ENCODE peak calls at places on chromosomes 3 and 15, in four cellular contexts. P is thyroid gland, K is body of pancreas, J is transverse colon. T is an unnamed sample.

GRCh38 chr3:36868614-36869436 is 76.0 kb downstream of the TRANK1 start:
- DNase-seq in K (peak; percentile 40), J (peak; percentile 37), P (peak; percentile 55), T (peak; percentile 62)

GRCh38 chr3:38122712-38123290 is 14.1 kb downstream of the ACAA1 start:
- DNase-seq in J (no peak), K (no peak), P (no peak), T (no peak)

GRCh38 chr3:146124141-146124801 is 36.7 kb downstream of the PLOD2 start:
- DNase-seq in J (no peak), K (no peak), P (no peak), T (no peak)

GRCh38 chr3:65703820-65704219 is 334.9 kb downstream of the MAGI1 start:
- DNase-seq in P (no peak), J (no peak), K (no peak), T (no peak)

GRCh38 chr3:106759686-106760085 is 617.6 kb upstream of the CCDC54 start:
- DNase-seq in P (no peak), K (no peak), J (no peak), T (no peak)

GRCh38 chr3:172666873-172667694 is 43.8 kb downstream of the NCEH1 start:
- DNase-seq in P (peak; percentile 84), J (peak; percentile 86), K (peak; percentile 80), T (peak; percentile 82)

GRCh38 chr3:8343058-8343457 is 158.6 kb upstream of the LMCD1 start:
- DNase-seq in K (no peak), J (no peak), P (no peak), T (no peak)

GRCh38 chr3:115990669-115991068 is 367.4 kb downstream of the GAP43 start:
- DNase-seq in K (no peak), J (no peak), P (no peak), T (no peak)

GRCh38 chr3:160720123-160720746 is 35.8 kb upstream of the PPM1L start:
- DNase-seq in J (no peak), K (no peak), P (peak; percentile 31), T (no peak)

GRCh38 chr3:159170436-159171003 is 368.7 kb downstream of the MFSD1 start:
- DNase-seq in P (no peak), J (no peak), K (no peak), T (no peak)

GRCh38 chr3:35070088-35070487 is 569.2 kb upstream of the ARPP21 start:
- DNase-seq in J (no peak), P (no peak), K (no peak), T (no peak)

GRCh38 chr15:66704019-66704782 is 2.2 kb downstream of the SMAD6 start:
- DNase-seq in K (peak; percentile 21), J (peak; percentile 13), P (peak; percentile 27), T (no peak)

GRCh38 chr3:172194702-172195392 is 155.5 kb downstream of the FNDC3B start:
- DNase-seq in J (no peak), P (no peak), K (no peak), T (no peak)

GRCh38 chr3:63706321-63707085 is 54.0 kb downstream of the SNTN start:
- DNase-seq in K (no peak), J (no peak), P (no peak), T (no peak)

GRCh38 chr3:171192176-171192854 is 165.8 kb upstream of the SLC2A2 start:
- DNase-seq in K (no peak), J (no peak), P (no peak), T (no peak)

GRCh38 chr3:65279225-65279624 is 591.4 kb upstream of the ADAMTS9 start:
- DNase-seq in P (no peak), J (no peak), K (no peak), T (no peak)

GRCh38 chr3:18712713-18713575 is 287.8 kb upstream of the SATB1 start:
- DNase-seq in J (no peak), K (no peak), P (no peak), T (no peak)

GRCh38 chr15:63856711-63857458 is 23.1 kb upstream of the HERC1 start:
- DNase-seq in J (no peak), P (no peak), K (no peak), T (no peak)

GRCh38 chr3:143348486-143349327 is 229.1 kb downstream of the CHST2 start:
- DNase-seq in P (peak; percentile 18), J (no peak), K (no peak), T (no peak)

GRCh38 chr3:122987726-122988319 is 39.7 kb downstream of the SEMA5B start:
- DNase-seq in P (no peak), K (no peak), J (no peak), T (no peak)

GRCh38 chr3:147930417-147930816 is 521.3 kb downstream of the ZIC1 start:
- DNase-seq in J (no peak), P (no peak), K (no peak), T (no peak)

GRCh38 chr15:63041982-63042878 is at the start of gene TPM1:
- DNase-seq in K (peak; percentile 85), P (peak; percentile 70), J (peak; percentile 82), T (peak; percentile 59)

GRCh38 chr3:78647735-78648134 is 1120.1 kb downstream of the ROBO1 start:
- DNase-seq in P (no peak), K (no peak), J (no peak), T (no peak)

GRCh38 chr3:27573780-27574437 is 89.7 kb upstream of the SLC4A7 start:
- DNase-seq in J (no peak), P (no peak), K (no peak), T (no peak)

GRCh38 chr3:104521606-104522336 is 844.9 kb upstream of the ALCAM start:
- DNase-seq in J (peak; percentile 55), P (no peak), K (no peak), T (no peak)

GRCh38 chr3:166582231-166582630 is 745.0 kb upstream of the BCHE start:
- DNase-seq in J (no peak), P (no peak), K (no peak), T (no peak)

GRCh38 chr3:136512391-136512790 is 239.8 kb downstream of the STAG1 start:
- DNase-seq in K (no peak), J (no peak), P (no peak), T (no peak)

GRCh38 chr3:17632401-17633100 is 109.9 kb downstream of the TBC1D5 start:
- DNase-seq in K (no peak), P (no peak), J (no peak), T (peak; percentile 70)

GRCh38 chr15:75733761-75734651 is 21.4 kb upstream of the CSPG4 start:
- DNase-seq in P (peak; percentile 55), K (no peak), J (no peak), T (no peak)

GRCh38 chr3:81823882-81824395 is 62.5 kb upstream of the GBE1 start:
- DNase-seq in J (no peak), K (no peak), P (no peak), T (no peak)

GRCh38 chr3:47577583-47578118 is 1.0 kb downstream of the CSPG5 start:
- DNase-seq in P (peak; percentile 25), J (peak; percentile 10), K (peak; percentile 13), T (peak; percentile 40)

GRCh38 chr15:87817553-87817952 is 439.0 kb downstream of the NTRK3 start:
- DNase-seq in K (no peak), J (no peak), P (no peak), T (no peak)

DNA sequence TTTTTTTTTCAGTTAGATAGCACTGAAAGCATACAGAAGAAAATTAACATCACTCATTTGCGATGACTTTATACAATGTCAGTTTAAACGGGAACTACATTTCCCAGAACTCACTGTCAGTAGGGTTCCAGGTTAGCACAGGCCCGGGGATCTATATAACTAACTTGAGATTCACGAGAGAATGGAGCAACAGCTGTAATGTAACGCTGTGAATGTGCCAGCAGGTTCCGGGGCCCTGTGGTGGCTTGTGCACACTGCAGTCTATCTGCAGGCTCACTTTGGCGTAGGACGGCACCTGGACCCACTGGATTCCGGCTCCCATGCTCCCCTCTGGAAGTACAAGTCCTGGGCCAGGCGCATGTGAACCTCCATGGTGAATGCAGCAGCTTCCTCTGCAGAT is 19.4 kb downstream of the CCR1 start:
- DNase-seq in P (no peak), J (no peak), K (no peak), T (no peak)
- H3K27ac ChIP-seq in P (no peak overlapping the region), J (no peak overlapping the region), K (no peak overlapping the region), T (no peak overlapping the region)

DNA sequence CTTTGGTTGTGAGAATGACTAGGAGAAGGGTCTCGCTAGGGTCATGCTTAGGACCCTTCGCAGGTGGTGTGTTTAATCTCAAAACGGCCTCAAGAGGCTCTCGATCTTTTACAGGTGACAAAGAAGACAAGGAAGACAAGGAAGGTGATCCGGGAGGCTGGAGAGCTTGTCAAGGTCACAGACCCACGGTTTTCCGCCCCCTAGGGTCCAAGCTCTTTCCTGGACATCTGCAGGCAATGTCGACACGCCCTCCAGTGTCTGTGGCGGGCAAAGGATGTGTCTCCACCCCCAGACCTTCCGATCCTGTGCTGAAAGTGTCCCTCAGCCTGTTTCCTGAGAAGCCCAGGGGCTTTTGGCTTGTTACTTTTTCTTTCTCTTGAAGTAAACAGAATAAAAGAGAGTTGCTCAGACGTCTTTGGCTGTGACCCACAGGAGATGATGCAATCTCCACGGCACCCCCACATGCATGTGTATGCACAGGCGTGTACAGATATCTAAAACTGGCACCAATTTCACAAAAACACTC is 108.7 kb downstream of the KLF13 start:
- DNase-seq in K (peak; percentile 72), P (peak; percentile 84), J (peak; percentile 88), T (peak; percentile 92)
- H3K4me1 ChIP-seq in K (peaks cover 14% of the 10 kb centered on the region), P (peaks cover 25% of the 10 kb centered on the region), J (peaks cover 18% of the 10 kb centered on the region), T (peaks cover 14% of the 10 kb centered on the region)

GRCh38 chr3:31974454-31974853 is 6.6 kb downstream of the OSBPL10 start:
- DNase-seq in J (no peak), K (no peak), P (no peak), T (no peak)
- H3K4me3 ChIP-seq in J (no peak overlapping the region), K (no peak overlapping the region), P (no peak overlapping the region), T (no peak overlapping the region)

GRCh38 chr3:150130404-150131100 is 159.9 kb upstream of the PFN2 start:
- DNase-seq in P (no peak), K (no peak), J (no peak), T (no peak)
- H3K27ac ChIP-seq in P (no peak overlapping the region), K (no peak overlapping the region), J (no peak overlapping the region), T (no peak overlapping the region)

DNA sequence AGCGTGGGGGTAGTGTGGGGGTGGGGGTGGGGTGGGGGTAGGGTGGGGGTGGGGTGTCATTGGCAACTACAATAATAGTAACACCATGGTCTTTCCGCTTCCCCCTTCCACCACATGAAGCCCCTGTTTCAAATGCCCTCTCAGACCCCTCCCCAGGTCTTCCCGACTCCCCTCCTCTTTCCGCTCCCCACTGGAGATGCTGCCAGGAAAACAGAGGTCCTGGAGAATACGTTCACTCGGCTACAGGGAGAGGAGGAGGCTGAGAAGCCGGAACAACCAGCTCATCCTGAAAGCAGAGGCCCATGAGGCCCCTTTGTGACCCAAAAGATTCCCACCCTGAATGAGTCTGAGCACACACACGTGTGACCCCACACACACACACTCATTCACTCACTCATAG is 75.4 kb downstream of the CPN2 start:
- DNase-seq in J (no peak), P (no peak), K (no peak), T (peak; percentile 43)
- H3K4me1 ChIP-seq in J (peaks cover 32% of the 10 kb centered on the region), P (peaks cover 46% of the 10 kb centered on the region), K (peaks cover 42% of the 10 kb centered on the region), T (peaks cover 89% of the 10 kb centered on the region)

DNA sequence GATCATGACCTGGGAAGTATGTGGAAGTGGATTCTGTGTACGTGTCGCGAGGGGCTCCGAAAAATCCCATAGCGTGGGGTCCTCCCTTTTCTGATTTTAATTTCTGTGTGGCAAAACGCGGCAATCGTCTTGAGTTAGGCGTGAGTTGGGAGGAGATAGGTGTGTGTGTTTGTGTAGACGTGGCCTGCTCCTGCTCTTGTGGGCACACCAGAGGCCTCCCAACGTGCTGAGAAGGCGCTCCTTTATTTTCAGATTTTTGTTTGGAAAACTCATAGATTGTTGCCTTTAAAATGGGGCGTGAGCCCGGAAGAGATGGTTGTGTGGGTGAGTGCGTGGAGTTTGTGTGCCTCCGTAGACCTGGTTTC is 1.3 kb downstream of the TRIM71 start:
- DNase-seq in K (no peak), P (no peak), J (no peak), T (no peak)
- H3K4me3 ChIP-seq in K (no peak overlapping the region), P (no peak overlapping the region), J (no peak overlapping the region), T (no peak overlapping the region)

GRCh38 chr15:64865998-64866520 is 24.3 kb downstream of the PLEKHO2 start:
- DNase-seq in K (no peak), P (no peak), J (peak; percentile 29), T (peak; percentile 62)
- H3K27ac ChIP-seq in K (no peak overlapping the region), P (no peak overlapping the region), J (peak overlapping the region; percentile 65), T (no peak overlapping the region)

T was measured in adrenal gland.